ENCODE peak calls at places on chromosomes 13 and 19, in ten cellular contexts. Z, Y, P, S, M, G, U, F, E and T are unnamed samples.

GRCh38 chr13:106432636-106433035 is 102.8 kb downstream of the EFNB2 start:
- DNase-seq in P (no peak), E (no peak), Z (no peak), S (no peak), M (no peak), G (no peak), U (no peak), Y (peak; percentile 4), F (no peak), T (no peak)

GRCh38 chr19:52566588-52566987 is 3.5 kb upstream of the ZNF701 start:
- DNase-seq in G (no peak), F (no peak), Z (peak; percentile 84), U (no peak), M (peak; percentile 39), S (no peak), P (no peak), E (no peak), Y (peak; percentile 17), T (peak; percentile 4)

GRCh38 chr19:42471554-42472249 is 29.0 kb upstream of the CXCL17 start:
- DNase-seq in Z (peak; percentile 5), F (no peak), G (no peak), Y (no peak), S (no peak), P (no peak), M (no peak), E (no peak), U (peak; percentile 60), T (no peak)

GRCh38 chr13:113411216-113412023 is 41.9 kb downstream of the ADPRHL1 start:
- DNase-seq in Y (no peak), E (peak; percentile 77), Z (peak; percentile 99), U (no peak), S (peak; percentile 71), M (peak; percentile 53), P (no peak), G (no peak), F (peak; percentile 67), T (peak; percentile 89)

GRCh38 chr13:98672947-98673545 is 79.4 kb downstream of the SLC15A1 start:
- DNase-seq in F (peak; percentile 66), E (peak; percentile 85), P (peak; percentile 50), Y (no peak), M (peak; percentile 83), S (no peak), G (peak; percentile 41), Z (peak; percentile 75), U (peak; percentile 90), T (peak; percentile 52)

GRCh38 chr13:113070855-113071254 is 34.7 kb upstream of the F7 start:
- DNase-seq in U (no peak), S (no peak), F (no peak), G (no peak), P (no peak), M (no peak), E (no peak), Z (no peak), Y (no peak), T (no peak)

GRCh38 chr13:33179463-33179862 is 106.1 kb downstream of the STARD13 start:
- DNase-seq in M (no peak), P (no peak), U (peak; percentile 32), E (no peak), Y (no peak), F (no peak), S (no peak), Z (no peak), G (no peak), T (no peak)

GRCh38 chr13:29479716-29480492 is 115.6 kb downstream of the SLC7A1 start:
- DNase-seq in S (no peak), M (no peak), U (peak; percentile 20), Y (no peak), F (no peak), E (no peak), G (peak; percentile 70), P (no peak), Z (no peak), T (no peak)

GRCh38 chr19:14136509-14137281 is at the start of gene ASF1B:
- DNase-seq in Y (peak; percentile 93), U (peak; percentile 99), F (peak; percentile 99), G (peak; percentile 99), Z (peak; percentile 100), E (peak; percentile 100), S (peak; percentile 95), P (peak; percentile 97), M (peak; percentile 100), T (peak; percentile 100)

GRCh38 chr19:30356951-30357579 is 15.1 kb upstream of the ZNF536 start:
- DNase-seq in F (no peak), G (no peak), Y (no peak), M (no peak), S (no peak), E (no peak), Z (no peak), U (no peak), P (no peak), T (no peak)

GRCh38 chr19:4437103-4437502 is 20.5 kb downstream of the UBXN6 start:
- DNase-seq in E (no peak), S (no peak), M (no peak), P (no peak), U (no peak), G (no peak), Z (no peak), Y (no peak), F (no peak), T (no peak)

GRCh38 chr13:36163303-36163702 is 32.1 kb upstream of the DCLK1 start:
- DNase-seq in P (no peak), U (no peak), S (no peak), M (no peak), E (no peak), Z (no peak), F (no peak), G (no peak), Y (no peak), T (no peak)

GRCh38 chr13:20580257-20580656 is 13.3 kb downstream of the IFT88 start:
- DNase-seq in F (no peak), P (no peak), S (no peak), G (no peak), Z (no peak), Y (no peak), M (no peak), U (no peak), E (no peak), T (no peak)
- H3K27me3 ChIP-seq in F (no peaks in the 10 kb centered on the region), P (no peaks in the 10 kb centered on the region), S (no peaks in the 10 kb centered on the region), G (no peaks in the 10 kb centered on the region), Z (no peaks in the 10 kb centered on the region), Y (no peaks in the 10 kb centered on the region), M (no peaks in the 10 kb centered on the region), U (no peaks in the 10 kb centered on the region), E (no peaks in the 10 kb centered on the region), T (no peaks in the 10 kb centered on the region)

GRCh38 chr19:7200739-7201138 is 93.5 kb downstream of the INSR start:
- DNase-seq in G (no peak), Y (no peak), M (no peak), P (no peak), Z (no peak), E (no peak), F (no peak), U (no peak), S (no peak), T (no peak)
- H3K27ac ChIP-seq in G (peak overlapping the region; percentile 31), Y (no peak overlapping the region), M (peak overlapping the region; percentile 89), P (no peak overlapping the region), Z (no peak overlapping the region), E (no peak overlapping the region), F (no peak overlapping the region), U (no peak overlapping the region), S (no peak overlapping the region), T (no peak overlapping the region)

GRCh38 chr13:25062479-25062878 is 33.5 kb upstream of the PABPC3 start:
- DNase-seq in F (no peak), Z (no peak), P (no peak), Y (no peak), U (peak; percentile 57), G (no peak), E (no peak), S (no peak), M (no peak), T (no peak)
- TF ChIP-seq CTCF in F (no peak), Z (no peak), P (no peak), Y (no peak), U (peak; percentile 61), G (no peak), E (no peak), S (no peak), M (no peak), T (no peak)

GRCh38 chr13:38684714-38685113 is 2.2 kb upstream of the FREM2 start:
- DNase-seq in G (no peak), U (no peak), P (no peak), Z (no peak), M (no peak), E (no peak), F (no peak), S (no peak), Y (no peak), T (no peak)
- H3K27me3 ChIP-seq in G (no peaks in the 10 kb centered on the region), U (peaks cover 17% of the 10 kb centered on the region), P (no peaks in the 10 kb centered on the region), Z (peaks cover 13% of the 10 kb centered on the region), M (no peaks in the 10 kb centered on the region), E (peaks cover 5% of the 10 kb centered on the region), F (peaks cover 4% of the 10 kb centered on the region), S (no peaks in the 10 kb centered on the region), Y (peaks cover 22% of the 10 kb centered on the region), T (peaks cover 21% of the 10 kb centered on the region)

GRCh38 chr13:45847554-45848224 is 3.9 kb downstream of the SIAH3 start:
- DNase-seq in Y (no peak), P (no peak), E (no peak), F (no peak), G (no peak), Z (no peak), M (peak; percentile 16), S (no peak), U (no peak), T (no peak)
- H3K27ac ChIP-seq in Y (no peak overlapping the region), P (no peak overlapping the region), E (no peak overlapping the region), F (no peak overlapping the region), G (no peak overlapping the region), Z (no peak overlapping the region), M (no peak overlapping the region), S (no peak overlapping the region), U (no peak overlapping the region), T (no peak overlapping the region)

DNA sequence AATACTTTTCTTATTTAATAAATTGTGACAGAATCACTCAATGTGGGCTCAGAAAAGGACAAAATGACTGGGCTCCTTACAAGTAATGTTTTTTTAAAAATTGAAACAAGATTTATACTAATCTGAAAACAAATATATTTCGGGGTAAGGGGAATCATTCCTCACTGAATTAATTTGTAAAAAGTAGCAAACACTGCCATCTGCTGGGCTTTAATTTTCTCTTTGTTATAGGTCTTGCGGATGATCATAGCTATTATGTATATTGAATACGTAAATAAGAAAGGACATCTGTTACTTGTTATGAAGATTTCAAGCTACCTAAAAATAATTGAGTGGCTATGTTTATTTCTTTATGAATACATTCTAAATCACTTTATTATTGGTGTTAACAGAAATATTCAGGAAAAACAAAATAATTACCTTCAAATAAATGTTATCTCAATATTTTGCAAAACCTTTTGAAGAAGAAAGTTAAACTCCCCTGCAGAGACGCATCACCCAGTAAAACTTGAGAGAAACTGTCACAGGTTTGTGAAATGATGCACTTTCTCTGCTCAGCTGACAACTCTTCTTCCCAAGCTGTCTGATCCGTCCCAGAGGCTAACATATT is 17.8 kb upstream of the ENOX1 start:
- DNase-seq in U (peak; percentile 80), Y (no peak), E (no peak), G (no peak), M (peak; percentile 77), S (no peak), P (no peak), F (no peak), Z (peak; percentile 78), T (peak; percentile 44)
- TF ChIP-seq CTCF in U (peak; percentile 48), Y (peak; percentile 31), E (no peak), G (peak; percentile 59), M (peak; percentile 74), S (peak; percentile 47), P (peak; percentile 38), F (peak; percentile 68), Z (peak; percentile 64), T (peak; percentile 52)